ENCODE peak calls at places on chromosomes 7 and 10, in eight cellular contexts. W is osteocyte; C is SIG-M5; M is CD4-positive, alpha-beta T cell; J is left cardiac atrium; Y is kidney tubule cell; R is substantia nigra; T is progenitor cell of endocrine pancreas. G is an unnamed sample.

GRCh38 chr10:1154531-1154930 is 98.3 kb downstream of the WDR37 start:
- DNase-seq in M (no peak), R (no peak), W (peak), T (no peak), C (no peak), Y (no peak), J (no peak), G (no peak)

GRCh38 chr10:78756604-78757442 is 311.9 kb upstream of the ZMIZ1 start:
- DNase-seq in W (no peak), R (peak), M (no peak), Y (peak), T (no peak), J (peak), C (peak), G (no peak)

GRCh38 chr10:10438335-10439123 is 579.1 kb upstream of the CELF2 start:
- DNase-seq in T (no peak), R (no peak), Y (no peak), C (no peak), M (no peak), W (no peak), J (no peak), G (no peak)

GRCh38 chr7:139798221-139798620 is 20.4 kb upstream of the HIPK2 start:
- DNase-seq in C (no peak), T (no peak), M (no peak), Y (peak), J (no peak), R (no peak), W (no peak), G (peak)

GRCh38 chr7:130273081-130273699 is 6.5 kb downstream of the CPA2 start:
- DNase-seq in Y (no peak), W (no peak), C (no peak), T (peak), M (no peak), R (peak), J (no peak), G (peak)

GRCh38 chr7:651032-651728 is 75.3 kb upstream of the DNAAF5 start:
- DNase-seq in W (no peak), Y (no peak), C (no peak), J (no peak), R (no peak), T (no peak), M (no peak), G (no peak)

GRCh38 chr10:52720018-52720417 is 52.6 kb downstream of the MBL2 start:
- DNase-seq in Y (no peak), C (no peak), J (no peak), W (no peak), R (no peak), M (no peak), T (no peak), G (no peak)

GRCh38 chr10:24811906-24812305 is 88.2 kb upstream of the ARHGAP21 start:
- DNase-seq in W (no peak), T (no peak), J (no peak), C (no peak), M (no peak), Y (no peak), R (peak), G (no peak)

GRCh38 chr7:36203081-36203775 is 50.2 kb downstream of the EEPD1 start:
- DNase-seq in C (no peak), R (no peak), Y (no peak), W (no peak), M (no peak), J (no peak), T (no peak), G (peak)

GRCh38 chr7:33072471-33072870 is 9.9 kb upstream of the NT5C3A start:
- DNase-seq in R (no peak), J (no peak), C (no peak), Y (peak), T (no peak), M (no peak), W (no peak), G (no peak)

GRCh38 chr7:81459485-81459884 is 310.4 kb downstream of the HGF start:
- DNase-seq in Y (no peak), R (no peak), M (no peak), C (no peak), W (no peak), J (no peak), T (no peak), G (no peak)

G was measured in NCI-H146.